ENCODE peak calls at places on chromosomes 5 and 9, in seven cellular contexts. One of them, this sample, is unnamed.

GRCh38 chr5:35246928-35247644 is 16.8 kb upstream of the PRLR start:
- DNase-seq in ovary: peak
- DNase-seq in suprapubic skin: no peak
- DNase-seq in SK-N-SH: no peak
- DNase-seq in GM12878: no peak
- DNase-seq in tibial nerve: no peak
- DNase-seq in K562: no peak
- DNase-seq in this sample: peak

GRCh38 chr9:110936719-110937452 is 101.4 kb downstream of the LPAR1 start:
- DNase-seq in ovary: no peak
- DNase-seq in K562: no peak
- DNase-seq in tibial nerve: no peak
- DNase-seq in GM12878: no peak
- DNase-seq in SK-N-SH: no peak
- DNase-seq in suprapubic skin: no peak
- DNase-seq in this sample: no peak

GRCh38 chr5:134091626-134092121 is 22.8 kb upstream of the TCF7 start:
- DNase-seq in K562: no peak
- DNase-seq in suprapubic skin: no peak
- DNase-seq in tibial nerve: no peak
- DNase-seq in GM12878: no peak
- DNase-seq in SK-N-SH: no peak
- DNase-seq in ovary: no peak
- DNase-seq in this sample: no peak

GRCh38 chr9:124122813-124123462 is 111.4 kb downstream of the LHX2 start:
- DNase-seq in suprapubic skin: no peak
- DNase-seq in SK-N-SH: peak
- DNase-seq in K562: no peak
- DNase-seq in tibial nerve: no peak
- DNase-seq in GM12878: no peak
- DNase-seq in ovary: no peak
- DNase-seq in this sample: no peak

GRCh38 chr5:154967419-154968024 is 26.6 kb downstream of the MRPL22 start:
- DNase-seq in suprapubic skin: no peak
- DNase-seq in K562: no peak
- DNase-seq in SK-N-SH: peak
- DNase-seq in tibial nerve: no peak
- DNase-seq in ovary: no peak
- DNase-seq in GM12878: no peak
- DNase-seq in this sample: no peak

GRCh38 chr9:120869726-120870125 is 7.3 kb downstream of the PHF19 start:
- DNase-seq in GM12878: no peak
- DNase-seq in suprapubic skin: no peak
- DNase-seq in SK-N-SH: no peak
- DNase-seq in tibial nerve: no peak
- DNase-seq in K562: no peak
- DNase-seq in ovary: peak
- DNase-seq in this sample: no peak

GRCh38 chr5:3862906-3863305 is 267.3 kb downstream of the IRX1 start:
- DNase-seq in tibial nerve: no peak
- DNase-seq in GM12878: no peak
- DNase-seq in suprapubic skin: no peak
- DNase-seq in K562: no peak
- DNase-seq in SK-N-SH: no peak
- DNase-seq in ovary: no peak
- DNase-seq in this sample: no peak

GRCh38 chr5:1795506-1795905 is 4.1 kb downstream of the MRPL36 start:
- DNase-seq in tibial nerve: no peak
- DNase-seq in suprapubic skin: peak
- DNase-seq in ovary: no peak
- DNase-seq in K562: no peak
- DNase-seq in GM12878: no peak
- DNase-seq in SK-N-SH: no peak
- DNase-seq in this sample: no peak

GRCh38 chr5:115237066-115237465 is 25.6 kb downstream of the PGGT1B start:
- DNase-seq in GM12878: no peak
- DNase-seq in SK-N-SH: no peak
- DNase-seq in ovary: no peak
- DNase-seq in suprapubic skin: no peak
- DNase-seq in tibial nerve: no peak
- DNase-seq in K562: no peak
- DNase-seq in this sample: no peak

GRCh38 chr9:129351642-129352151 is 173.6 kb upstream of the IER5L start:
- DNase-seq in K562: peak
- DNase-seq in GM12878: no peak
- DNase-seq in ovary: no peak
- DNase-seq in tibial nerve: no peak
- DNase-seq in SK-N-SH: peak
- DNase-seq in suprapubic skin: no peak
- DNase-seq in this sample: no peak

GRCh38 chr5:96668725-96669124 is 6.5 kb downstream of the CAST start:
- DNase-seq in GM12878: no peak
- DNase-seq in K562: no peak
- DNase-seq in ovary: no peak
- DNase-seq in SK-N-SH: no peak
- DNase-seq in tibial nerve: no peak
- DNase-seq in suprapubic skin: no peak
- DNase-seq in this sample: no peak

GRCh38 chr5:144195443-144195842 is 24.8 kb downstream of the KCTD16 start:
- DNase-seq in GM12878: no peak
- DNase-seq in suprapubic skin: no peak
- DNase-seq in tibial nerve: no peak
- DNase-seq in K562: no peak
- DNase-seq in ovary: no peak
- DNase-seq in SK-N-SH: no peak
- DNase-seq in this sample: no peak

GRCh38 chr5:144202072-144202471 is 31.4 kb downstream of the KCTD16 start:
- DNase-seq in tibial nerve: no peak
- DNase-seq in SK-N-SH: no peak
- DNase-seq in suprapubic skin: no peak
- DNase-seq in K562: no peak
- DNase-seq in ovary: no peak
- DNase-seq in GM12878: no peak
- DNase-seq in this sample: no peak

GRCh38 chr5:144201578-144201977 is 30.9 kb downstream of the KCTD16 start:
- DNase-seq in GM12878: no peak
- DNase-seq in ovary: no peak
- DNase-seq in suprapubic skin: no peak
- DNase-seq in K562: no peak
- DNase-seq in SK-N-SH: no peak
- DNase-seq in tibial nerve: no peak
- DNase-seq in this sample: no peak

GRCh38 chr5:144196612-144197011 is 25.9 kb downstream of the KCTD16 start:
- DNase-seq in suprapubic skin: no peak
- DNase-seq in SK-N-SH: peak
- DNase-seq in K562: no peak
- DNase-seq in ovary: no peak
- DNase-seq in GM12878: no peak
- DNase-seq in tibial nerve: no peak
- DNase-seq in this sample: no peak

GRCh38 chr5:144198386-144198785 is 27.7 kb downstream of the KCTD16 start:
- DNase-seq in GM12878: no peak
- DNase-seq in K562: no peak
- DNase-seq in SK-N-SH: no peak
- DNase-seq in tibial nerve: no peak
- DNase-seq in ovary: no peak
- DNase-seq in suprapubic skin: no peak
- DNase-seq in this sample: no peak
- H3K27ac ChIP-seq in GM12878: no peak
- H3K27ac ChIP-seq in K562: no peak
- H3K27ac ChIP-seq in SK-N-SH: no peak
- H3K27ac ChIP-seq in tibial nerve: no peak
- H3K27ac ChIP-seq in ovary: no peak
- H3K27ac ChIP-seq in suprapubic skin: no peak
- H3K27ac ChIP-seq in this sample: no peak

GRCh38 chr5:15850939-15851341 is 328.7 kb downstream of the MARCHF11 start:
- DNase-seq in tibial nerve: no peak
- DNase-seq in suprapubic skin: no peak
- DNase-seq in SK-N-SH: no peak
- DNase-seq in GM12878: no peak
- DNase-seq in ovary: no peak
- DNase-seq in K562: no peak
- DNase-seq in this sample: no peak
- TF ChIP-seq EP300 in tibial nerve: no peak
- TF ChIP-seq EP300 in suprapubic skin: no peak
- TF ChIP-seq EP300 in SK-N-SH: no peak
- TF ChIP-seq EP300 in GM12878: no peak
- TF ChIP-seq EP300 in ovary: no peak
- TF ChIP-seq EP300 in K562: no peak
- TF ChIP-seq EP300 in this sample: no peak

DNA sequence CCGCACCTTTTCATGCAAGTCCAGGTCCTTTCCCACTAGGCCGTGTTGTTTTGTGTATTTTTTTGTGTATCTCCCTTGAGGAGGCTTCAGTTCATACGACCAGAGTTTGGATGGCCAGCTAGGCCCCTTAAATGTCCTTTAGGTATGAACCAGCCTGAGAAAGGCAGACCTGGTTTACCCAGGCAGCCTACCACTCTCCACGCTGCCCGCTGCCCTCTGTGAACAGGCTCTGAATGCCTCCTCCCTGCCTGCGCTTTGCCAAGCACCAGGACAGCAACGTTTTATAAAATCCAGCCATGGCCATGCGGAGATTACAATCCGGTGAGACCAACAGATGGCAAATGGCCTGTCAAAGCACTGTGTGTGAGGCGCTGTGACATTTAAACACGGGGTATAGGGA is 626 bp upstream of the CLTB start:
- DNase-seq in ovary: no peak
- DNase-seq in suprapubic skin: no peak
- DNase-seq in SK-N-SH: no peak
- DNase-seq in tibial nerve: no peak
- DNase-seq in GM12878: no peak
- DNase-seq in K562: no peak
- DNase-seq in this sample: no peak
- H3K4me3 ChIP-seq in ovary: peak
- H3K4me3 ChIP-seq in suprapubic skin: peak
- H3K4me3 ChIP-seq in SK-N-SH: no peak
- H3K4me3 ChIP-seq in tibial nerve: peak
- H3K4me3 ChIP-seq in GM12878: peak
- H3K4me3 ChIP-seq in K562: no peak
- H3K4me3 ChIP-seq in this sample: peak

GRCh38 chr5:119287547-119288073 is 68.2 kb upstream of the TNFAIP8 start:
- DNase-seq in SK-N-SH: no peak
- DNase-seq in tibial nerve: no peak
- DNase-seq in suprapubic skin: no peak
- DNase-seq in ovary: no peak
- DNase-seq in K562: no peak
- DNase-seq in GM12878: no peak
- DNase-seq in this sample: no peak
- H3K27ac ChIP-seq in SK-N-SH: peak
- H3K27ac ChIP-seq in tibial nerve: no peak
- H3K27ac ChIP-seq in suprapubic skin: no peak
- H3K27ac ChIP-seq in ovary: no peak
- H3K27ac ChIP-seq in K562: peak
- H3K27ac ChIP-seq in GM12878: peak
- H3K27ac ChIP-seq in this sample: peak